ENCODE peak calls at places on chromosomes 5 and 9, in five cellular contexts. H, T, G, K and P are unnamed samples.

GRCh38 chr9:124697326-124698200 is 73.5 kb downstream of the NR6A1 start:
- DNase-seq in H (peak; percentile 65), T (no peak), G (no peak), K (no peak), P (no peak)

GRCh38 chr9:89961616-89962341 is 357.0 kb downstream of the GADD45G start:
- DNase-seq in H (peak; percentile 52), T (no peak), G (no peak), K (no peak), P (no peak)

GRCh38 chr5:149610583-149611250 is 29.4 kb downstream of the ARHGEF37 start:
- DNase-seq in H (no peak), T (no peak), G (no peak), K (no peak), P (no peak)

GRCh38 chr5:121019112-121019511 is 555.0 kb downstream of the PRR16 start:
- DNase-seq in H (peak; percentile 2), T (no peak), G (no peak), K (no peak), P (no peak)

GRCh38 chr9:137396227-137396626 is 26.7 kb downstream of the EXD3 start:
- DNase-seq in H (peak; percentile 63), T (no peak), G (no peak), K (peak; percentile 3), P (no peak)

GRCh38 chr9:136840877-136841645 is 1.2 kb upstream of the AJM1 start:
- DNase-seq in H (peak; percentile 73), T (no peak), G (no peak), K (peak; percentile 51), P (no peak)

GRCh38 chr5:155024015-155024414 is 10.5 kb downstream of the KIF4B start:
- DNase-seq in H (peak; percentile 10), T (peak; percentile 11), G (no peak), K (no peak), P (no peak)

GRCh38 chr5:43303242-43303641 is 10.0 kb downstream of the HMGCS1 start:
- DNase-seq in H (no peak), T (no peak), G (no peak), K (no peak), P (no peak)

GRCh38 chr5:157819502-157820125 is 39.3 kb downstream of the CLINT1 start:
- DNase-seq in H (no peak), T (no peak), G (no peak), K (peak; percentile 22), P (no peak)

GRCh38 chr5:121288781-121289180 is 562.9 kb upstream of the FTMT start:
- DNase-seq in H (no peak), T (no peak), G (no peak), K (no peak), P (no peak)

GRCh38 chr5:78361226-78361993 is 993 bp downstream of the SCAMP1 start:
- DNase-seq in H (peak; percentile 71), T (peak; percentile 80), G (no peak), K (peak; percentile 50), P (peak; percentile 27)

GRCh38 chr5:61289669-61290363 is 42.2 kb upstream of the ZSWIM6 start:
- DNase-seq in H (no peak), T (no peak), G (no peak), K (no peak), P (no peak)

GRCh38 chr9:134433101-134433500 is 106.8 kb downstream of the RXRA start:
- DNase-seq in H (peak; percentile 83), T (peak; percentile 21), G (no peak), K (no peak), P (no peak)

GRCh38 chr5:146105477-146105876 is at the start of gene PLAC8L1:
- DNase-seq in H (no peak), T (no peak), G (no peak), K (no peak), P (no peak)

GRCh38 chr9:84296146-84296843 is 44.3 kb downstream of the SLC28A3 start:
- DNase-seq in H (peak; percentile 70), T (peak; percentile 25), G (no peak), K (no peak), P (peak; percentile 58)

GRCh38 chr9:75083188-75083976 is 4.6 kb downstream of the NMRK1 start:
- DNase-seq in H (no peak), T (peak; percentile 26), G (no peak), K (peak; percentile 15), P (no peak)

GRCh38 chr5:59617186-59617771 is 276.2 kb downstream of the PDE4D start:
- DNase-seq in H (no peak), T (no peak), G (no peak), K (no peak), P (no peak)

GRCh38 chr9:99109522-99109921 is 4.6 kb downstream of the TGFBR1 start:
- DNase-seq in H (peak; percentile 69), T (no peak), G (no peak), K (no peak), P (no peak)

GRCh38 chr5:81590498-81591384 is 160.2 kb downstream of the SSBP2 start:
- DNase-seq in H (no peak), T (no peak), G (no peak), K (peak; percentile 35), P (peak; percentile 19)

GRCh38 chr9:121582641-121583040 is 68.8 kb upstream of the DAB2IP start:
- DNase-seq in H (no peak), T (no peak), G (no peak), K (no peak), P (no peak)

GRCh38 chr9:133752739-133753446 is 14.7 kb upstream of the SARDH start:
- DNase-seq in H (no peak), T (no peak), G (no peak), K (no peak), P (no peak)

GRCh38 chr5:115419794-115420585 is 123.5 kb upstream of the CCDC112 start:
- DNase-seq in H (peak; percentile 96), T (peak; percentile 94), G (peak; percentile 67), K (no peak), P (no peak)

GRCh38 chr9:124414612-124415011 is 630 bp downstream of the PSMB7 start:
- DNase-seq in H (peak; percentile 41), T (no peak), G (no peak), K (peak; percentile 24), P (no peak)

GRCh38 chr9:19130436-19130835 is 3.1 kb upstream of the PLIN2 start:
- DNase-seq in H (no peak), T (no peak), G (no peak), K (peak; percentile 69), P (no peak)

GRCh38 chr9:19138084-19138483 is 10.8 kb upstream of the PLIN2 start:
- DNase-seq in H (no peak), T (no peak), G (no peak), K (no peak), P (no peak)

GRCh38 chr9:19137282-19137681 is 10.0 kb upstream of the PLIN2 start:
- DNase-seq in H (peak; percentile 71), T (peak; percentile 50), G (no peak), K (no peak), P (no peak)

GRCh38 chr9:19133549-19134345 is 6.5 kb upstream of the PLIN2 start:
- DNase-seq in H (no peak), T (no peak), G (no peak), K (no peak), P (no peak)

GRCh38 chr9:19136129-19136528 is 8.8 kb upstream of the PLIN2 start:
- DNase-seq in H (no peak), T (no peak), G (no peak), K (no peak), P (no peak)
- H3K9ac ChIP-seq in H (no peak overlapping the region), T (no peak overlapping the region), G (no peak overlapping the region), K (no peak overlapping the region), P (no peak overlapping the region)

DNA sequence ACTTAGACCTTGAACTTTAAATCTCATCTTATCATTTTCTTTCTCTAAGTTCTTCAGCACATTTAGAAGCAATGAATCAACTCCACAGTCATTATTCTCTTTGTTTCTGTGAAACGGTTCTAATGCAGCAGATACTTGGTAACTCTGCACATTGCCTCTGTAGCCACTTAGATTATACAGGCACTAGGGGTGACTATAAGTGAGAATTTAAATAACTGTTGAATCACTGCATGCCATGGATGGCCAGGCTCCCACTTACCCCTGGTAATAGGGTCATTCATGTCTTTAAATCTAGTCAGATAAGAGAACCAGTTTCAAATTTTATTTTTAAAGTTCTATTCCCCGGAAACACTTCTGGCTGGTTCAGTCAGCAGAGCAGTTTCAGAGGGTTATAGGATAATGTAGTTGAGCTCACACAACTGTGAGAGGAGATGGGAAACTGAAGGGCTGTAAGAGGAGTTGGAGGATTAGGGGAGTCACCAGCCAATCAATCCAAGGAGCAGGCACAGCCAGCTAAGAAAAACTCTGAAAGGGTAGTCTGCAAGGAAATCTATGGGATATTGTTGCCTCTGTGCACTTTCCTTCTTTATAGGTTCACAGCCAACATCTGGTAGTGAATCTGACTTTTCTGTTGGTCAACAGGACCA is 4.2 kb upstream of the MINAR2 start:
- DNase-seq in H (no peak), T (no peak), G (no peak), K (peak; percentile 29), P (no peak)
- H3K27me3 ChIP-seq in H (no peaks in the 10 kb centered on the region), T (no peaks in the 10 kb centered on the region), G (no peaks in the 10 kb centered on the region), K (no peaks in the 10 kb centered on the region), P (no peaks in the 10 kb centered on the region)

GRCh38 chr9:69157751-69158466 is 16.2 kb upstream of the TJP2 start:
- DNase-seq in H (peak; percentile 65), T (no peak), G (no peak), K (no peak), P (no peak)
- TF ChIP-seq EZH2phosphoT487 in H (no peak), T (no peak), G (no peak), K (no peak), P (no peak)

DNA sequence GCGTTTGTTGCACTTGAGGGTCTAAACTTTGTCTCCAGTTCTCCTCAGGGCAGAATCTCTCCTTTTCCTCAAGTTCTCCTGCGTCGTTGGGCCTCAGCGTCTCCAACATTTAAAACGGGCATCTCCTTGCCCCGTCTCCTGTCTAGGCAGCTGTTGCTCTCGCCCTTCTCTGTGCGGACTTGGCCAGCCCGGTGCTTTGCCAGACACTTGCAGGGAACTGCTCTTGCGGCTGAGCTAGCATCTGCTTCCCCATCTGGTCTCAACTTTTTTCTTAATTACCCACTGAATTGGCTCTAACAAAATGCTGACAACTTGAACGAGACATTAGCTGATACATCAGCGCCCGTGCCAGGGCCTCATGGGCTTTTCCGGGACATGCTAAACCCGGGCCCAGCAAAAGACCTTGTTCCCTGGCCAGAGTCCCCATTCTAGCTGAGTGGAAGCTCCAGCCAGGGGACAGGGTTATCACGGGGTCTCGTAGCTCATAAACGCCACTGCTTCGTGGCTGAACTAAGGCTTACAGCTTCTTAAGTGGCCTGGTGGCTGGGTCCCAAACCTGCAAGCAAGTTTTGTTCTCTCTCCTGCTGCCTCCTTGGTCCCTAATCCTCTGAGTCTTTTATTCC is 25.2 kb downstream of the ZNF618 start:
- DNase-seq in H (no peak), T (no peak), G (no peak), K (peak; percentile 18), P (no peak)
- H3K9ac ChIP-seq in H (no peak overlapping the region), T (no peak overlapping the region), G (no peak overlapping the region), K (no peak overlapping the region), P (no peak overlapping the region)

GRCh38 chr5:5266296-5266695 is 126.2 kb downstream of the ADAMTS16 start:
- DNase-seq in H (no peak), T (no peak), G (no peak), K (peak; percentile 10), P (no peak)
- H3K27me3 ChIP-seq in H (peaks cover 3% of the 10 kb centered on the region), T (no peaks in the 10 kb centered on the region), G (no peaks in the 10 kb centered on the region), K (no peaks in the 10 kb centered on the region), P (no peaks in the 10 kb centered on the region)

GRCh38 chr9:120481842-120482241 is 98.1 kb downstream of the CDK5RAP2 start:
- DNase-seq in H (no peak), T (no peak), G (no peak), K (no peak), P (no peak)
- TF ChIP-seq EZH2phosphoT487 in H (no peak), T (no peak), G (no peak), K (no peak), P (no peak)